ENCODE peak calls at places on chromosome 16, in nine cellular contexts. C is progenitor cell of endocrine pancreas, N is endothelial cell, D is NB4, G is fibroblast of mammary gland, E is mucosa of descending colon, Z is ovary, J is fibroblast of the aortic adventitia, I is fibroblast of lung. T is an unnamed sample.

GRCh38 chr16:81517630-81518438 is 73.2 kb downstream of the CMIP start:
- DNase-seq in D (no peak), Z (no peak), J (peak; percentile 89), G (peak; percentile 66), N (no peak), C (no peak), E (no peak), I (peak; percentile 83), T (peak; percentile 29)

GRCh38 chr16:89863741-89864391 is 9.5 kb upstream of the TCF25 start:
- DNase-seq in G (peak; percentile 25), J (peak; percentile 48), Z (no peak), D (peak; percentile 34), N (no peak), C (no peak), I (peak; percentile 56), E (no peak), T (peak; percentile 24)

GRCh38 chr16:12020007-12020406 is 43.5 kb downstream of the SNX29 start:
- DNase-seq in N (no peak), D (no peak), C (no peak), E (no peak), Z (no peak), G (no peak), J (no peak), I (no peak), T (no peak)

GRCh38 chr16:26816885-26817571 is 249.7 kb upstream of the C16orf82 start:
- DNase-seq in I (peak; percentile 20), C (no peak), Z (no peak), D (no peak), G (peak; percentile 94), N (no peak), E (no peak), J (no peak), T (peak; percentile 3)

GRCh38 chr16:50169555-50170096 is 16.5 kb downstream of the TENT4B start:
- DNase-seq in E (no peak), N (no peak), G (no peak), I (no peak), D (peak; percentile 14), C (no peak), Z (no peak), J (no peak), T (no peak)

GRCh38 chr16:30615358-30616076 is 5.3 kb upstream of the ZNF689 start:
- DNase-seq in Z (no peak), D (peak; percentile 81), C (peak; percentile 36), G (peak; percentile 54), N (peak; percentile 76), I (no peak), J (peak; percentile 12), E (peak; percentile 87), T (peak; percentile 42)

GRCh38 chr16:7025616-7026190 is 306.9 kb upstream of the RBFOX1 start:
- DNase-seq in Z (peak; percentile 25), D (peak; percentile 65), G (no peak), N (peak; percentile 57), E (peak; percentile 71), I (no peak), C (peak; percentile 84), J (no peak), T (no peak)

GRCh38 chr16:678858-679807 is 1.1 kb upstream of the STUB1 start:
- DNase-seq in J (peak; percentile 44), N (peak; percentile 57), I (peak; percentile 45), C (peak; percentile 53), E (peak; percentile 82), G (peak; percentile 38), D (peak; percentile 70), Z (peak; percentile 71), T (peak; percentile 56)

GRCh38 chr16:89555265-89555664 is 5.2 kb upstream of the RPL13 start:
- DNase-seq in N (no peak), E (no peak), C (no peak), Z (no peak), D (no peak), I (no peak), G (no peak), J (no peak), T (no peak)

GRCh38 chr16:29992371-29992967 is 2.9 kb downstream of the HIRIP3 start:
- DNase-seq in E (no peak), I (peak; percentile 11), D (no peak), J (peak; percentile 58), Z (no peak), N (no peak), C (no peak), G (peak; percentile 38), T (peak; percentile 48)

GRCh38 chr16:84633622-84634021 is 14.7 kb upstream of the KLHL36 start:
- DNase-seq in Z (peak; percentile 96), G (peak; percentile 76), J (peak; percentile 40), N (no peak), D (no peak), I (no peak), C (no peak), E (no peak), T (peak; percentile 72)

GRCh38 chr16:57485091-57485915 is 990 bp downstream of the DOK4 start:
- DNase-seq in G (no peak), N (no peak), I (no peak), J (no peak), Z (no peak), C (no peak), D (no peak), E (peak; percentile 81), T (no peak)

GRCh38 chr16:50741225-50741807 is 570 bp upstream of the CYLD start:
- DNase-seq in D (no peak), C (no peak), I (no peak), Z (peak; percentile 34), E (peak; percentile 55), G (peak; percentile 49), J (no peak), N (no peak), T (no peak)

GRCh38 chr16:57434003-57434402 is 13.2 kb downstream of the CIAPIN1 start:
- DNase-seq in Z (no peak), E (no peak), D (no peak), C (no peak), G (no peak), I (no peak), J (no peak), N (no peak), T (no peak)

DNA sequence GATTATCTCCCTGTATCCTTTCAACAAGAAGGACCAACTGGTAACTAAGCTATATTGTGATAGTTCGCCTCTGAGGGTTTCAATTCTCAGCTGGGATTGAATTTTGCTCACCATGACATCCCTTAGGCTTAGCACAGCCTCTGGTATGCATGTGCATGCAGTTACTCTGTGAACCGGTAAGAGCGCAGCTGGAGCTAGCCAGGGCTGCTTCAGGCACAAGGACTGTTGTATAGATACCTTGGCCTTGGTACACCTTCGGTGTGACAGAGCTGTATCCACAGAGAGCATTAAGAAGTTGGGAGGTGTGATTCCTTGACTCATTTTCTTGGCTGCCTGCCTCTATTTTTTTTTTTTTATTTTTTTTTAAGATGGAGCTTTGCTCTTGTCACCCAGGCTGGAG is 2.3 kb upstream of the NUTF2 start:
- DNase-seq in D (no peak), E (no peak), J (peak; percentile 47), I (peak; percentile 26), N (no peak), C (no peak), G (peak; percentile 39), Z (no peak), T (peak; percentile 30)
- TF ChIP-seq CTCF in D (no peak), E (no peak), J (peak; percentile 55), I (peak; percentile 1), N (no peak), C (no peak), G (peak; percentile 18), Z (no peak), T (peak; percentile 29)

DNA sequence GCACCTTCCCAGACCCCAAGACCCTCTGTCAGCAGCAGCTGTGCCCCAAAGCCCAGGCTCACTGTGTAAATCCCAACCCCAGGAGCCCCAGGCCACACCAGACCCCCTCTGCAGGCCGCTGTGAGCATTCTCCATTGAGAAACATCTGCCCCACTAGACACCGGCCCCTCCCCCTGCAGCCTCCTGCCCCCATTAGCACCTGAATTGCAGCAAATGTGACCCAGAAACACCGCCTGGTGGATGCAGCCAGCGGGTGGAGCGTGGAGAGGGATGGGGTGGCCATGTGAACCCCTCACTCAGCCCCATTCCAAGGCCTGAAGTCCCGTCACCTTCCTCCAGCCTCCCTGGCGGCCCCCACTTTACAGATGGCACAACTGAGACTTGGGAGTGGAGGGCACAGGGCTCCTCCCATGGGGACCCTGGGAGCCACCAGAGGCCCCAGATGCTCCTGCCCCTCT is 2.2 kb downstream of the UBALD1 start:
- DNase-seq in N (no peak), J (no peak), I (no peak), E (no peak), C (no peak), G (no peak), Z (no peak), D (peak; percentile 49), T (no peak)
- TF ChIP-seq CTCF in N (no peak), J (no peak), I (peak; percentile 10), E (no peak), C (no peak), G (no peak), Z (no peak), D (peak; percentile 22), T (no peak)

GRCh38 chr16:47574091-47575054 is 113.2 kb downstream of the PHKB start:
- DNase-seq in N (no peak), E (no peak), Z (no peak), C (no peak), J (peak; percentile 48), D (peak; percentile 27), I (peak; percentile 79), G (peak; percentile 88), T (peak; percentile 41)
- TF ChIP-seq CTCF in N (no peak), E (no peak), Z (no peak), C (no peak), J (no peak), D (no peak), I (no peak), G (no peak), T (no peak)

GRCh38 chr16:48420437-48420836 is 35.2 kb upstream of the SIAH1 start:
- DNase-seq in C (no peak), D (no peak), Z (no peak), E (no peak), J (no peak), G (no peak), I (no peak), N (no peak), T (no peak)
- TF ChIP-seq CTCF in C (no peak), D (no peak), Z (no peak), E (no peak), J (no peak), G (no peak), I (no peak), N (no peak), T (no peak)

GRCh38 chr16:1809281-1809801 is 15.8 kb upstream of the IGFALS start:
- DNase-seq in G (no peak), Z (no peak), N (no peak), C (no peak), D (no peak), I (no peak), J (no peak), E (peak; percentile 51), T (no peak)
- TF ChIP-seq CTCF in G (no peak), Z (no peak), N (no peak), C (no peak), D (no peak), I (no peak), J (no peak), E (no peak), T (no peak)

DNA sequence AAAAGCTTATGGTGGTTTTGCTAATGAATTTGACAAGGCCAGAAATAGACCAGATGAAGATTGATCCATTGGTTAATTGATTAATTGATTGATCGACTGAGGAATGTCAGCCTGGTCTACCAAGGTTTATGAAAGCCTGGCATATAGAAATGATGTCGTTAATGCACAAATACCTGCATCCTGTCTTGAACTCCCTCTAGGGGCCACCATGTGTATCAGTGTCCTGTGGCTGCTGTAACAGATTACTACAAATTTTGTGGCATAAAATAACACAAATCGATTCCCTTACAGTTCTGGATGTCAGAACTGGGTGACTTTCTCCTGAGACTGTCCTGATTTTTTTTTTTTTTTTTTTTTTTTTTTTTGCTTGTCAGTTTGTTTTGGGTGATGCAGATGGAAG is 553.2 kb downstream of the MAF start:
- DNase-seq in I (no peak), E (no peak), C (no peak), Z (no peak), D (peak; percentile 47), N (no peak), J (no peak), G (no peak), T (no peak)
- TF ChIP-seq CTCF in I (peak; percentile 32), E (peak; percentile 9), C (peak; percentile 64), Z (no peak), D (peak; percentile 77), N (peak; percentile 46), J (peak; percentile 8), G (peak; percentile 13), T (peak; percentile 38)

T was measured in fibroblast of villous mesenchyme.